ENCODE peak calls at places on chromosomes 1 and 21, in four cellular contexts. One of them, this sample, is unnamed.

GRCh38 chr1:6646499-6647148 is 22.0 kb downstream of the THAP3 start:
- DNase-seq in activated T-cell treated with anti-CD3 and anti-CD28 coated beads, Interleukin-2, amount 50 U/mL, for 72 hours: peak
- DNase-seq in stimulated activated CD8-positive, alpha-beta memory T cell treated with anti-CD3 and anti-CD28 coated beads, Interleukin-2, amount 100 ng/mL, for 1 hour: no peak
- DNase-seq in neural crest cell: no peak
- DNase-seq in this sample: no peak

GRCh38 chr21:46071082-46071481 is 26.8 kb upstream of the COL6A2 start:
- DNase-seq in activated T-cell treated with anti-CD3 and anti-CD28 coated beads, Interleukin-2, amount 50 U/mL, for 72 hours: no peak
- DNase-seq in stimulated activated CD8-positive, alpha-beta memory T cell treated with anti-CD3 and anti-CD28 coated beads, Interleukin-2, amount 100 ng/mL, for 1 hour: no peak
- DNase-seq in neural crest cell: no peak
- DNase-seq in this sample: no peak

GRCh38 chr1:14082331-14082730 is 382.3 kb downstream of the PRDM2 start:
- DNase-seq in activated T-cell treated with anti-CD3 and anti-CD28 coated beads, Interleukin-2, amount 50 U/mL, for 72 hours: no peak
- DNase-seq in stimulated activated CD8-positive, alpha-beta memory T cell treated with anti-CD3 and anti-CD28 coated beads, Interleukin-2, amount 100 ng/mL, for 1 hour: no peak
- DNase-seq in neural crest cell: no peak
- DNase-seq in this sample: no peak

GRCh38 chr1:113353581-113353980 is 36.7 kb upstream of the MAGI3 start:
- DNase-seq in activated T-cell treated with anti-CD3 and anti-CD28 coated beads, Interleukin-2, amount 50 U/mL, for 72 hours: no peak
- DNase-seq in stimulated activated CD8-positive, alpha-beta memory T cell treated with anti-CD3 and anti-CD28 coated beads, Interleukin-2, amount 100 ng/mL, for 1 hour: no peak
- DNase-seq in neural crest cell: no peak
- DNase-seq in this sample: no peak

GRCh38 chr21:44875341-44875740 is 1.9 kb upstream of the PTTG1IP start:
- DNase-seq in activated T-cell treated with anti-CD3 and anti-CD28 coated beads, Interleukin-2, amount 50 U/mL, for 72 hours: no peak
- DNase-seq in stimulated activated CD8-positive, alpha-beta memory T cell treated with anti-CD3 and anti-CD28 coated beads, Interleukin-2, amount 100 ng/mL, for 1 hour: no peak
- DNase-seq in neural crest cell: no peak
- DNase-seq in this sample: no peak

GRCh38 chr1:225428066-225428878 is 434 bp upstream of the LBR start:
- DNase-seq in activated T-cell treated with anti-CD3 and anti-CD28 coated beads, Interleukin-2, amount 50 U/mL, for 72 hours: peak
- DNase-seq in stimulated activated CD8-positive, alpha-beta memory T cell treated with anti-CD3 and anti-CD28 coated beads, Interleukin-2, amount 100 ng/mL, for 1 hour: peak
- DNase-seq in neural crest cell: peak
- DNase-seq in this sample: peak

GRCh38 chr1:51570063-51570720 is 46.7 kb upstream of the OSBPL9 start:
- DNase-seq in activated T-cell treated with anti-CD3 and anti-CD28 coated beads, Interleukin-2, amount 50 U/mL, for 72 hours: no peak
- DNase-seq in stimulated activated CD8-positive, alpha-beta memory T cell treated with anti-CD3 and anti-CD28 coated beads, Interleukin-2, amount 100 ng/mL, for 1 hour: no peak
- DNase-seq in neural crest cell: no peak
- DNase-seq in this sample: no peak

GRCh38 chr1:112934562-112934952 is 21.4 kb downstream of the SLC16A1 start:
- DNase-seq in activated T-cell treated with anti-CD3 and anti-CD28 coated beads, Interleukin-2, amount 50 U/mL, for 72 hours: no peak
- DNase-seq in stimulated activated CD8-positive, alpha-beta memory T cell treated with anti-CD3 and anti-CD28 coated beads, Interleukin-2, amount 100 ng/mL, for 1 hour: no peak
- DNase-seq in neural crest cell: no peak
- DNase-seq in this sample: no peak

GRCh38 chr1:46637444-46638083 is 21.0 kb upstream of the MOB3C start:
- DNase-seq in activated T-cell treated with anti-CD3 and anti-CD28 coated beads, Interleukin-2, amount 50 U/mL, for 72 hours: no peak
- DNase-seq in stimulated activated CD8-positive, alpha-beta memory T cell treated with anti-CD3 and anti-CD28 coated beads, Interleukin-2, amount 100 ng/mL, for 1 hour: no peak
- DNase-seq in neural crest cell: no peak
- DNase-seq in this sample: no peak

GRCh38 chr1:188778578-188778977 is 1699.1 kb downstream of the BRINP3 start:
- DNase-seq in activated T-cell treated with anti-CD3 and anti-CD28 coated beads, Interleukin-2, amount 50 U/mL, for 72 hours: no peak
- DNase-seq in stimulated activated CD8-positive, alpha-beta memory T cell treated with anti-CD3 and anti-CD28 coated beads, Interleukin-2, amount 100 ng/mL, for 1 hour: no peak
- DNase-seq in neural crest cell: no peak
- DNase-seq in this sample: no peak

GRCh38 chr1:53594391-53595180 is 135.4 kb downstream of the DMRTB1 start:
- DNase-seq in activated T-cell treated with anti-CD3 and anti-CD28 coated beads, Interleukin-2, amount 50 U/mL, for 72 hours: no peak
- DNase-seq in stimulated activated CD8-positive, alpha-beta memory T cell treated with anti-CD3 and anti-CD28 coated beads, Interleukin-2, amount 100 ng/mL, for 1 hour: no peak
- DNase-seq in neural crest cell: no peak
- DNase-seq in this sample: no peak

GRCh38 chr1:151635479-151636072 is 23.7 kb downstream of the SNX27 start:
- DNase-seq in activated T-cell treated with anti-CD3 and anti-CD28 coated beads, Interleukin-2, amount 50 U/mL, for 72 hours: no peak
- DNase-seq in stimulated activated CD8-positive, alpha-beta memory T cell treated with anti-CD3 and anti-CD28 coated beads, Interleukin-2, amount 100 ng/mL, for 1 hour: no peak
- DNase-seq in neural crest cell: no peak
- DNase-seq in this sample: no peak

GRCh38 chr1:181179980-181180964 is 91.8 kb downstream of the IER5 start:
- DNase-seq in activated T-cell treated with anti-CD3 and anti-CD28 coated beads, Interleukin-2, amount 50 U/mL, for 72 hours: peak
- DNase-seq in stimulated activated CD8-positive, alpha-beta memory T cell treated with anti-CD3 and anti-CD28 coated beads, Interleukin-2, amount 100 ng/mL, for 1 hour: no peak
- DNase-seq in neural crest cell: peak
- DNase-seq in this sample: peak

GRCh38 chr1:7717769-7718368 is 53.2 kb upstream of the VAMP3 start:
- DNase-seq in activated T-cell treated with anti-CD3 and anti-CD28 coated beads, Interleukin-2, amount 50 U/mL, for 72 hours: no peak
- DNase-seq in stimulated activated CD8-positive, alpha-beta memory T cell treated with anti-CD3 and anti-CD28 coated beads, Interleukin-2, amount 100 ng/mL, for 1 hour: no peak
- DNase-seq in neural crest cell: no peak
- DNase-seq in this sample: no peak

GRCh38 chr1:10941891-10942541 is 70.4 kb upstream of the TARDBP start:
- DNase-seq in activated T-cell treated with anti-CD3 and anti-CD28 coated beads, Interleukin-2, amount 50 U/mL, for 72 hours: peak
- DNase-seq in stimulated activated CD8-positive, alpha-beta memory T cell treated with anti-CD3 and anti-CD28 coated beads, Interleukin-2, amount 100 ng/mL, for 1 hour: peak
- DNase-seq in neural crest cell: peak
- DNase-seq in this sample: no peak

GRCh38 chr1:243294723-243295121 is 38.9 kb downstream of the SDCCAG8 start:
- DNase-seq in activated T-cell treated with anti-CD3 and anti-CD28 coated beads, Interleukin-2, amount 50 U/mL, for 72 hours: no peak
- DNase-seq in stimulated activated CD8-positive, alpha-beta memory T cell treated with anti-CD3 and anti-CD28 coated beads, Interleukin-2, amount 100 ng/mL, for 1 hour: no peak
- DNase-seq in neural crest cell: no peak
- DNase-seq in this sample: no peak

GRCh38 chr1:227428803-227429202 is 110.5 kb upstream of the CDC42BPA start:
- DNase-seq in activated T-cell treated with anti-CD3 and anti-CD28 coated beads, Interleukin-2, amount 50 U/mL, for 72 hours: no peak
- DNase-seq in stimulated activated CD8-positive, alpha-beta memory T cell treated with anti-CD3 and anti-CD28 coated beads, Interleukin-2, amount 100 ng/mL, for 1 hour: no peak
- DNase-seq in neural crest cell: no peak
- DNase-seq in this sample: no peak

GRCh38 chr1:112549590-112549989 is 40.8 kb downstream of the WNT2B start:
- DNase-seq in activated T-cell treated with anti-CD3 and anti-CD28 coated beads, Interleukin-2, amount 50 U/mL, for 72 hours: no peak
- DNase-seq in stimulated activated CD8-positive, alpha-beta memory T cell treated with anti-CD3 and anti-CD28 coated beads, Interleukin-2, amount 100 ng/mL, for 1 hour: no peak
- DNase-seq in neural crest cell: no peak
- DNase-seq in this sample: no peak

GRCh38 chr1:205056188-205056611 is 13.2 kb downstream of the CNTN2 start:
- DNase-seq in activated T-cell treated with anti-CD3 and anti-CD28 coated beads, Interleukin-2, amount 50 U/mL, for 72 hours: no peak
- DNase-seq in stimulated activated CD8-positive, alpha-beta memory T cell treated with anti-CD3 and anti-CD28 coated beads, Interleukin-2, amount 100 ng/mL, for 1 hour: no peak
- DNase-seq in neural crest cell: no peak
- DNase-seq in this sample: no peak

GRCh38 chr21:34836933-34837505 is 168.2 kb downstream of the CLIC6 start:
- DNase-seq in activated T-cell treated with anti-CD3 and anti-CD28 coated beads, Interleukin-2, amount 50 U/mL, for 72 hours: no peak
- DNase-seq in stimulated activated CD8-positive, alpha-beta memory T cell treated with anti-CD3 and anti-CD28 coated beads, Interleukin-2, amount 100 ng/mL, for 1 hour: no peak
- DNase-seq in neural crest cell: no peak
- DNase-seq in this sample: no peak

GRCh38 chr1:243473281-243474210 is 217.7 kb downstream of the SDCCAG8 start:
- DNase-seq in activated T-cell treated with anti-CD3 and anti-CD28 coated beads, Interleukin-2, amount 50 U/mL, for 72 hours: no peak
- DNase-seq in stimulated activated CD8-positive, alpha-beta memory T cell treated with anti-CD3 and anti-CD28 coated beads, Interleukin-2, amount 100 ng/mL, for 1 hour: no peak
- DNase-seq in neural crest cell: no peak
- DNase-seq in this sample: no peak

GRCh38 chr1:42456754-42457089 is 379 bp downstream of the PPCS start:
- DNase-seq in activated T-cell treated with anti-CD3 and anti-CD28 coated beads, Interleukin-2, amount 50 U/mL, for 72 hours: peak
- DNase-seq in stimulated activated CD8-positive, alpha-beta memory T cell treated with anti-CD3 and anti-CD28 coated beads, Interleukin-2, amount 100 ng/mL, for 1 hour: peak
- DNase-seq in neural crest cell: peak
- DNase-seq in this sample: peak

GRCh38 chr1:2864203-2864905 is 62.9 kb upstream of the TTC34 start:
- DNase-seq in activated T-cell treated with anti-CD3 and anti-CD28 coated beads, Interleukin-2, amount 50 U/mL, for 72 hours: no peak
- DNase-seq in stimulated activated CD8-positive, alpha-beta memory T cell treated with anti-CD3 and anti-CD28 coated beads, Interleukin-2, amount 100 ng/mL, for 1 hour: no peak
- DNase-seq in neural crest cell: no peak
- DNase-seq in this sample: no peak

GRCh38 chr1:206544562-206545257 is 37.4 kb downstream of the RASSF5 start:
- DNase-seq in activated T-cell treated with anti-CD3 and anti-CD28 coated beads, Interleukin-2, amount 50 U/mL, for 72 hours: peak
- DNase-seq in stimulated activated CD8-positive, alpha-beta memory T cell treated with anti-CD3 and anti-CD28 coated beads, Interleukin-2, amount 100 ng/mL, for 1 hour: peak
- DNase-seq in neural crest cell: peak
- DNase-seq in this sample: peak

This sample was measured in SK-N-DZ.